ENCODE peak calls at places on chromosome 12, in five cellular contexts. One of them, this sample, is unnamed.

GRCh38 chr12:75571204-75571603 is 59.8 kb upstream of the KRR1 start:
- DNase-seq in K562: no peak
- DNase-seq in HCT116: no peak
- DNase-seq in HepG2: peak
- DNase-seq in GM12878: no peak
- DNase-seq in this sample: no peak

GRCh38 chr12:94098466-94098865 is 49.9 kb upstream of the PLXNC1 start:
- DNase-seq in K562: no peak
- DNase-seq in HCT116: no peak
- DNase-seq in HepG2: no peak
- DNase-seq in GM12878: no peak
- DNase-seq in this sample: no peak

GRCh38 chr12:121214171-121214777 is 4.3 kb downstream of the P2RX4 start:
- DNase-seq in K562: no peak
- DNase-seq in HCT116: no peak
- DNase-seq in HepG2: no peak
- DNase-seq in GM12878: no peak
- DNase-seq in this sample: no peak

GRCh38 chr12:113137861-113138783 is 2.6 kb upstream of the RASAL1 start:
- DNase-seq in K562: no peak
- DNase-seq in HCT116: no peak
- DNase-seq in HepG2: no peak
- DNase-seq in GM12878: no peak
- DNase-seq in this sample: peak

GRCh38 chr12:132923356-132923909 is 32.7 kb downstream of the ZNF605 start:
- DNase-seq in K562: no peak
- DNase-seq in HCT116: no peak
- DNase-seq in HepG2: no peak
- DNase-seq in GM12878: no peak
- DNase-seq in this sample: no peak

GRCh38 chr12:109098671-109099070 is 1.3 kb downstream of the UNG start:
- DNase-seq in K562: no peak
- DNase-seq in HCT116: no peak
- DNase-seq in HepG2: no peak
- DNase-seq in GM12878: no peak
- DNase-seq in this sample: no peak

GRCh38 chr12:12903642-12904609 is 12.6 kb downstream of the GPRC5A start:
- DNase-seq in K562: no peak
- DNase-seq in HCT116: peak
- DNase-seq in HepG2: peak
- DNase-seq in GM12878: no peak
- DNase-seq in this sample: no peak

GRCh38 chr12:52075409-52075724 is 4.1 kb upstream of the SMIM41 start:
- DNase-seq in K562: no peak
- DNase-seq in HCT116: no peak
- DNase-seq in HepG2: no peak
- DNase-seq in GM12878: no peak
- DNase-seq in this sample: no peak

GRCh38 chr12:47214001-47214619 is 134.4 kb upstream of the AMIGO2 start:
- DNase-seq in K562: no peak
- DNase-seq in HCT116: no peak
- DNase-seq in HepG2: no peak
- DNase-seq in GM12878: no peak
- DNase-seq in this sample: no peak

GRCh38 chr12:58310368-58310767 is 369.0 kb downstream of the ATP23 start:
- DNase-seq in K562: no peak
- DNase-seq in HCT116: no peak
- DNase-seq in HepG2: no peak
- DNase-seq in GM12878: no peak
- DNase-seq in this sample: no peak

GRCh38 chr12:77603923-77604322 is 226.8 kb upstream of the NAV3 start:
- DNase-seq in K562: no peak
- DNase-seq in HCT116: no peak
- DNase-seq in HepG2: no peak
- DNase-seq in GM12878: no peak
- DNase-seq in this sample: no peak

GRCh38 chr12:40969796-40970195 is 218.3 kb upstream of the PDZRN4 start:
- DNase-seq in K562: no peak
- DNase-seq in HCT116: no peak
- DNase-seq in HepG2: no peak
- DNase-seq in GM12878: no peak
- DNase-seq in this sample: no peak

GRCh38 chr12:12072064-12072760 is 1.5 kb downstream of the BCL2L14 start:
- DNase-seq in K562: no peak
- DNase-seq in HCT116: no peak
- DNase-seq in HepG2: peak
- DNase-seq in GM12878: peak
- DNase-seq in this sample: no peak

GRCh38 chr12:56431850-56432249 is 17.4 kb downstream of the TIMELESS start:
- DNase-seq in K562: no peak
- DNase-seq in HCT116: no peak
- DNase-seq in HepG2: no peak
- DNase-seq in GM12878: no peak
- DNase-seq in this sample: no peak

GRCh38 chr12:89756100-89756637 is 47.5 kb upstream of the ATP2B1 start:
- DNase-seq in K562: no peak
- DNase-seq in HCT116: no peak
- DNase-seq in HepG2: no peak
- DNase-seq in GM12878: no peak
- DNase-seq in this sample: no peak

GRCh38 chr12:70393787-70394519 is 27.9 kb downstream of the KCNMB4 start:
- DNase-seq in K562: no peak
- DNase-seq in HCT116: no peak
- DNase-seq in HepG2: no peak
- DNase-seq in GM12878: no peak
- DNase-seq in this sample: no peak

GRCh38 chr12:68940731-68941130 is 7.8 kb upstream of the CPM start:
- DNase-seq in K562: no peak
- DNase-seq in HCT116: no peak
- DNase-seq in HepG2: no peak
- DNase-seq in GM12878: no peak
- DNase-seq in this sample: no peak

GRCh38 chr12:115847398-115847797 is 430.1 kb downstream of the MED13L start:
- DNase-seq in K562: no peak
- DNase-seq in HCT116: no peak
- DNase-seq in HepG2: no peak
- DNase-seq in GM12878: no peak
- DNase-seq in this sample: no peak

GRCh38 chr12:110037315-110037714 is 11.0 kb downstream of the C12orf76 start:
- DNase-seq in K562: no peak
- DNase-seq in HCT116: no peak
- DNase-seq in HepG2: no peak
- DNase-seq in GM12878: no peak
- DNase-seq in this sample: no peak

GRCh38 chr12:117680311-117680710 is 288.5 kb downstream of the KSR2 start:
- DNase-seq in K562: no peak
- DNase-seq in HCT116: no peak
- DNase-seq in HepG2: no peak
- DNase-seq in GM12878: no peak
- DNase-seq in this sample: no peak

GRCh38 chr12:4786795-4787194 is 66.6 kb downstream of the GALNT8 start:
- DNase-seq in K562: no peak
- DNase-seq in HCT116: no peak
- DNase-seq in HepG2: no peak
- DNase-seq in GM12878: no peak
- DNase-seq in this sample: no peak

GRCh38 chr12:32390572-32391219 is 8.7 kb upstream of the FGD4 start:
- DNase-seq in K562: no peak
- DNase-seq in HCT116: no peak
- DNase-seq in HepG2: peak
- DNase-seq in GM12878: no peak
- DNase-seq in this sample: peak

GRCh38 chr12:94437303-94437702 is 22.4 kb downstream of the CEP83 start:
- DNase-seq in K562: no peak
- DNase-seq in HCT116: no peak
- DNase-seq in HepG2: no peak
- DNase-seq in GM12878: no peak
- DNase-seq in this sample: no peak

GRCh38 chr12:76947270-76947669 is 68.5 kb upstream of the CSRP2 start:
- DNase-seq in K562: no peak
- DNase-seq in HCT116: no peak
- DNase-seq in HepG2: no peak
- DNase-seq in GM12878: no peak
- DNase-seq in this sample: no peak

GRCh38 chr12:50050119-50050385 is 7.3 kb upstream of the ASIC1 start:
- DNase-seq in K562: no peak
- DNase-seq in HCT116: no peak
- DNase-seq in HepG2: no peak
- DNase-seq in GM12878: no peak
- DNase-seq in this sample: no peak

GRCh38 chr12:84814664-84815245 is 97.8 kb downstream of the SLC6A15 start:
- DNase-seq in K562: no peak
- DNase-seq in HCT116: no peak
- DNase-seq in HepG2: no peak
- DNase-seq in GM12878: no peak
- DNase-seq in this sample: no peak
- TF ChIP-seq ZBTB33 in K562: no peak
- TF ChIP-seq ZBTB33 in HCT116: no peak
- TF ChIP-seq ZBTB33 in HepG2: no peak
- TF ChIP-seq ZBTB33 in GM12878: no peak
- TF ChIP-seq ZBTB33 in this sample: no peak

DNA sequence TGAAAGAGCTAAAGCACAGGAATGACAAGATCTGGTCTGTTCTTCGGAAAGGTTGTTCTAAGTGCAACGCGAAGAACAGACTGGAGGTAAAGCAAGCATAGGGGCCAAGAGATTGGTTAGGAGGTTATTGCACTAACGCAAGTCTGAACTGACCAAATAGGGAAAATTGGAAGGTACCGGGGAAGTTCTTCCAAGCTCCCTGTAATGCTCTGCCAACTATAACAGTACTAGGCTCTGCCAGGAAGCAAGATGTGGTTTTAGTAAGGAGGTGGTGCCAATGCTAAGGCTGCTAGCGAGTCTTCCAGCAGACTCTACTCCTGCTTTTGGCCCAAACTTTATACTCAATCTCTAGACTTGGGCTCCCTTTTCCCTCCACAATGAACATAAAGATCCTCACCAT is 138.6 kb downstream of the PAWR start:
- DNase-seq in K562: no peak
- DNase-seq in HCT116: no peak
- DNase-seq in HepG2: no peak
- DNase-seq in GM12878: no peak
- DNase-seq in this sample: no peak
- TF ChIP-seq ZBTB33 in K562: no peak
- TF ChIP-seq ZBTB33 in HCT116: no peak
- TF ChIP-seq ZBTB33 in HepG2: no peak
- TF ChIP-seq ZBTB33 in GM12878: no peak
- TF ChIP-seq ZBTB33 in this sample: no peak

GRCh38 chr12:67735868-67736267 is 87.3 kb downstream of the DYRK2 start:
- DNase-seq in K562: no peak
- DNase-seq in HCT116: no peak
- DNase-seq in HepG2: no peak
- DNase-seq in GM12878: no peak
- DNase-seq in this sample: no peak

GRCh38 chr12:67741234-67741633 is 92.7 kb downstream of the DYRK2 start:
- DNase-seq in K562: no peak
- DNase-seq in HCT116: no peak
- DNase-seq in HepG2: no peak
- DNase-seq in GM12878: no peak
- DNase-seq in this sample: no peak

GRCh38 chr12:67742461-67742860 is 93.9 kb downstream of the DYRK2 start:
- DNase-seq in K562: no peak
- DNase-seq in HCT116: no peak
- DNase-seq in HepG2: no peak
- DNase-seq in GM12878: no peak
- DNase-seq in this sample: no peak

DNA sequence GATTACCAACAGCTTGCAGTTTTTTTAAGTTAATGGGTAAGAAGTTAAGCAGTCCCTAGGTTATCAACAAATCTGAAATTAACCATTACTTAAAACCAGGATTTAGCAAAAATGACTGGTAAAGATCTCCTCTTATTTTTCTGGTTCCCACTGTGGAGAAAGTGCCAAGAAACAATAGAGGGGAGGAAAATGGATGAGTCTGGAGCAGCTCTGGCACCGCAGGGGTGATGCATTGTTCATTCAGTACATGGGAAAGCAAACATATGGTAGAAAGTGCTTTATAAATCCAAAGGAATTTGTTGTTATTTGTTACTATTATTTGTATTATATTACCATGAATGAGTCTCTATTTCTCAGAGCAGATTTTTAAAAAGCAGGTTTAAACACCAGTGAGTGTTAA is 92.2 kb downstream of the DYRK2 start:
- DNase-seq in K562: no peak
- DNase-seq in HCT116: no peak
- DNase-seq in HepG2: no peak
- DNase-seq in GM12878: no peak
- DNase-seq in this sample: no peak
- TF ChIP-seq ZBTB33 in K562: no peak
- TF ChIP-seq ZBTB33 in HCT116: no peak
- TF ChIP-seq ZBTB33 in HepG2: no peak
- TF ChIP-seq ZBTB33 in GM12878: no peak
- TF ChIP-seq ZBTB33 in this sample: no peak

GRCh38 chr12:48882325-48882687 is 16.6 kb upstream of the RND1 start:
- DNase-seq in K562: no peak
- DNase-seq in HCT116: no peak
- DNase-seq in HepG2: no peak
- DNase-seq in GM12878: no peak
- DNase-seq in this sample: no peak

GRCh38 chr12:48880647-48881046 is 15.0 kb upstream of the RND1 start:
- DNase-seq in K562: no peak
- DNase-seq in HCT116: no peak
- DNase-seq in HepG2: no peak
- DNase-seq in GM12878: no peak
- DNase-seq in this sample: no peak

GRCh38 chr12:48882972-48883304 is 17.3 kb upstream of the RND1 start:
- DNase-seq in K562: no peak
- DNase-seq in HCT116: no peak
- DNase-seq in HepG2: no peak
- DNase-seq in GM12878: no peak
- DNase-seq in this sample: no peak

GRCh38 chr12:48881652-48882324 is 16.1 kb upstream of the RND1 start:
- DNase-seq in K562: no peak
- DNase-seq in HCT116: no peak
- DNase-seq in HepG2: no peak
- DNase-seq in GM12878: no peak
- DNase-seq in this sample: no peak

DNA sequence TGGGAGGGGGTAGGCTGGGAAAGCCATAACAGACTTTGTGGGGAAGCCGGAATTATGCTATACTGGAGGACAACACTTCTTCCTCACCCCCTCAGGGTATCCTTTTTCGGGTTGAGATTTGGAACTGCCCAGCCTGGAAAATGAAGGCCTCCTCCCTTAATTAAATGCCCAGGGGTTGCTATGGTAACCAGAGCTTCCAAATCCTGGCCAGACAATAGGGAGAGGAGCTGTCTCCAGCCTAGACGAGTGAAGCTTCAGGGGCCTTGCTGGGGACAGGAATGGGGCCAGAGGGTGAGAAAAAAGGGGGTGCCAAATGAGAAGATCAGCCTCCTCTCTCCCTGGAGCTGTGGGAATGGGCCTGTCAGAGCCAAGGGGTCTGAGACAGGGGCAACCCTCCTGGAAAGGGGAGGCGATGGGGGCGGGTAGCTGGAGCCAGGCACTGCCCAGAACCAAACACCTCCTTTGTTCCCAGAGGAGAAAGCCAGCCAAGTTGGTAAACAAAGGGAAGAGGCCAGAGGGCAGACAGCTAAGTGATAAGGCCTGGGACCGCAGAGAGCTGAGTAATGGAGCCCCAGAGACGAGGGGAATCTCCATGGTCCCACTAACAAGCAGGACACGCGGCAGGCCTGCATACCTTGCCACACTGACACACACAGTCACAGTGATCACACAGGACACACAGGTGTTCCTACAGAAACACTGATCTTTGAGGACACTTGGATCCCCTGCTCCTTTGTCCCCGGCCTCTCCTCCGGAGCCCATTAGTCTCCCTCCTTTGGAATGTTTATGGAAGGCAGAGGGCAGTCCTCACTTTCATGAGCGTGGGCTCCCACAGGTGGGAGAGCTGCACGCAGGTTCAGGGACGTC is 17.9 kb upstream of the RND1 start:
- DNase-seq in K562: no peak
- DNase-seq in HCT116: no peak
- DNase-seq in HepG2: peak
- DNase-seq in GM12878: no peak
- DNase-seq in this sample: peak
- TF ChIP-seq ZBTB33 in K562: no peak
- TF ChIP-seq ZBTB33 in HCT116: no peak
- TF ChIP-seq ZBTB33 in HepG2: no peak
- TF ChIP-seq ZBTB33 in GM12878: no peak
- TF ChIP-seq ZBTB33 in this sample: no peak